ENCODE peak calls at places on chromosomes 11 and 22, in seven cellular contexts. One of them, this sample, is unnamed.

GRCh38 chr11:5626191-5626590 is 1.4 kb downstream of the TRIM34 start:
- DNase-seq in tibial nerve: no peak
- DNase-seq in stomach: no peak
- DNase-seq in ovary: no peak
- DNase-seq in IMR-90: peak; percentile 70
- DNase-seq in erythroblast: no peak
- DNase-seq in A549: no peak
- DNase-seq in this sample: no peak

GRCh38 chr11:68214173-68215086 is 1.3 kb upstream of the KMT5B start:
- DNase-seq in tibial nerve: no peak
- DNase-seq in stomach: no peak
- DNase-seq in ovary: no peak
- DNase-seq in IMR-90: no peak
- DNase-seq in erythroblast: no peak
- DNase-seq in A549: no peak
- DNase-seq in this sample: no peak

GRCh38 chr22:20656516-20656901 is 117.4 kb upstream of the SERPIND1 start:
- DNase-seq in tibial nerve: no peak
- DNase-seq in stomach: no peak
- DNase-seq in ovary: no peak
- DNase-seq in IMR-90: no peak
- DNase-seq in erythroblast: no peak
- DNase-seq in A549: no peak
- DNase-seq in this sample: no peak

GRCh38 chr11:103709366-103709765 is 327.1 kb upstream of the DDI1 start:
- DNase-seq in tibial nerve: no peak
- DNase-seq in stomach: no peak
- DNase-seq in ovary: no peak
- DNase-seq in IMR-90: no peak
- DNase-seq in erythroblast: no peak
- DNase-seq in A549: no peak
- DNase-seq in this sample: no peak

GRCh38 chr11:68256331-68256741 is 15.4 kb downstream of the C11orf24 start:
- DNase-seq in tibial nerve: no peak
- DNase-seq in stomach: no peak
- DNase-seq in ovary: no peak
- DNase-seq in IMR-90: peak; percentile 45
- DNase-seq in erythroblast: no peak
- DNase-seq in A549: no peak
- DNase-seq in this sample: peak; percentile 31

GRCh38 chr11:73141031-73141308 is 1.1 kb downstream of the FCHSD2 start:
- DNase-seq in tibial nerve: no peak
- DNase-seq in stomach: no peak
- DNase-seq in ovary: no peak
- DNase-seq in IMR-90: no peak
- DNase-seq in erythroblast: peak; percentile 50
- DNase-seq in A549: peak; percentile 29
- DNase-seq in this sample: peak; percentile 36

GRCh38 chr22:40178417-40179409 is 988 bp downstream of the TNRC6B start:
- DNase-seq in tibial nerve: no peak
- DNase-seq in stomach: no peak
- DNase-seq in ovary: no peak
- DNase-seq in IMR-90: peak; percentile 57
- DNase-seq in erythroblast: peak; percentile 71
- DNase-seq in A549: no peak
- DNase-seq in this sample: no peak

GRCh38 chr11:67354314-67355022 is 1.1 kb upstream of the POLD4 start:
- DNase-seq in tibial nerve: no peak
- DNase-seq in stomach: peak; percentile 68
- DNase-seq in ovary: peak; percentile 85
- DNase-seq in IMR-90: peak; percentile 98
- DNase-seq in erythroblast: peak; percentile 41
- DNase-seq in A549: peak; percentile 96
- DNase-seq in this sample: peak; percentile 88

GRCh38 chr11:6315811-6316425 is 4.4 kb downstream of the CAVIN3 start:
- DNase-seq in tibial nerve: peak; percentile 35
- DNase-seq in stomach: peak; percentile 63
- DNase-seq in ovary: peak; percentile 67
- DNase-seq in IMR-90: peak; percentile 65
- DNase-seq in erythroblast: peak; percentile 77
- DNase-seq in A549: peak; percentile 82
- DNase-seq in this sample: peak; percentile 87

GRCh38 chr11:126588630-126589491 is 233.4 kb downstream of the ST3GAL4 start:
- DNase-seq in tibial nerve: no peak
- DNase-seq in stomach: no peak
- DNase-seq in ovary: no peak
- DNase-seq in IMR-90: no peak
- DNase-seq in erythroblast: no peak
- DNase-seq in A549: no peak
- DNase-seq in this sample: no peak

GRCh38 chr22:44093791-44094190 is 69.7 kb downstream of the PARVB start:
- DNase-seq in tibial nerve: no peak
- DNase-seq in stomach: no peak
- DNase-seq in ovary: no peak
- DNase-seq in IMR-90: no peak
- DNase-seq in erythroblast: no peak
- DNase-seq in A549: no peak
- DNase-seq in this sample: no peak

GRCh38 chr11:45095691-45096010 is 50.8 kb upstream of the PRDM11 start:
- DNase-seq in tibial nerve: no peak
- DNase-seq in stomach: no peak
- DNase-seq in ovary: no peak
- DNase-seq in IMR-90: no peak
- DNase-seq in erythroblast: no peak
- DNase-seq in A549: no peak
- DNase-seq in this sample: no peak
- TF ChIP-seq POLR2A in tibial nerve: no peak
- TF ChIP-seq POLR2A in stomach: no peak
- TF ChIP-seq POLR2A in ovary: no peak
- TF ChIP-seq POLR2A in IMR-90: no peak
- TF ChIP-seq POLR2A in erythroblast: no peak
- TF ChIP-seq POLR2A in A549: no peak
- TF ChIP-seq POLR2A in this sample: no peak

GRCh38 chr22:17158568-17159503 is at the start of gene HDHD5:
- DNase-seq in tibial nerve: peak; percentile 88
- DNase-seq in stomach: peak; percentile 93
- DNase-seq in ovary: peak; percentile 89
- DNase-seq in IMR-90: peak; percentile 82
- DNase-seq in erythroblast: peak; percentile 68
- DNase-seq in A549: peak; percentile 66
- DNase-seq in this sample: peak; percentile 80
- TF ChIP-seq POLR2A in tibial nerve: peak; percentile 28
- TF ChIP-seq POLR2A in stomach: no peak
- TF ChIP-seq POLR2A in ovary: no peak
- TF ChIP-seq POLR2A in IMR-90: no peak
- TF ChIP-seq POLR2A in erythroblast: no peak
- TF ChIP-seq POLR2A in A549: peak; percentile 38
- TF ChIP-seq POLR2A in this sample: peak; percentile 36

GRCh38 chr11:102284008-102284407 is 33.3 kb upstream of the BIRC3 start:
- DNase-seq in tibial nerve: no peak
- DNase-seq in stomach: no peak
- DNase-seq in ovary: no peak
- DNase-seq in IMR-90: no peak
- DNase-seq in erythroblast: no peak
- DNase-seq in A549: no peak
- DNase-seq in this sample: no peak

GRCh38 chr11:102286292-102286691 is 31.0 kb upstream of the BIRC3 start:
- DNase-seq in tibial nerve: no peak
- DNase-seq in stomach: no peak
- DNase-seq in ovary: no peak
- DNase-seq in IMR-90: no peak
- DNase-seq in erythroblast: no peak
- DNase-seq in A549: no peak
- DNase-seq in this sample: no peak

GRCh38 chr11:102280237-102280833 is 36.9 kb upstream of the BIRC3 start:
- DNase-seq in tibial nerve: no peak
- DNase-seq in stomach: no peak
- DNase-seq in ovary: no peak
- DNase-seq in IMR-90: no peak
- DNase-seq in erythroblast: no peak
- DNase-seq in A549: no peak
- DNase-seq in this sample: no peak

GRCh38 chr11:102279641-102280170 is 37.6 kb upstream of the BIRC3 start:
- DNase-seq in tibial nerve: no peak
- DNase-seq in stomach: no peak
- DNase-seq in ovary: peak; percentile 30
- DNase-seq in IMR-90: peak; percentile 84
- DNase-seq in erythroblast: no peak
- DNase-seq in A549: no peak
- DNase-seq in this sample: no peak

DNA sequence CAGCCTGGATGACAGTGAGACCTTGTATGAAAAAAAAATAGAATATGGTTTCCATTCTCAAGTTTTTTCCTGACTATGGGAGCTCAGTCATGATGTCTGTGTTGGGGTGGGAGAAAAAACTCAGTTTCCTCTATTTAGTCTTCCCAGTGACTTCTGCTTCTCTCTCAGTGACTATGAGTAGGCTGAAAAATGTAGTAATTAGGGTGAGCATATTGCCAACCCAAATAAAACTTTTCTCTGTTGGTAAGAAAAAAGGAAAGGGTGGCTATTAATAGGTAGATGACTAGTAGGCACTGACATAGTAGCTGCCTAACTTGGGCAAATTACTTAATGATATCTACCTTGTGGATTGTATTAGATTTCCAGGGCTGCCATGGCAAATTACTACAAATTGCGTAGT is 34.2 kb upstream of the BIRC3 start:
- DNase-seq in tibial nerve: no peak
- DNase-seq in stomach: no peak
- DNase-seq in ovary: no peak
- DNase-seq in IMR-90: peak; percentile 47
- DNase-seq in erythroblast: no peak
- DNase-seq in A549: no peak
- DNase-seq in this sample: no peak
- TF ChIP-seq POLR2A in tibial nerve: no peak
- TF ChIP-seq POLR2A in stomach: no peak
- TF ChIP-seq POLR2A in ovary: no peak
- TF ChIP-seq POLR2A in IMR-90: no peak
- TF ChIP-seq POLR2A in erythroblast: no peak
- TF ChIP-seq POLR2A in A549: no peak
- TF ChIP-seq POLR2A in this sample: no peak

GRCh38 chr11:3855808-3856491 is 486 bp downstream of the STIM1 start:
- DNase-seq in tibial nerve: no peak
- DNase-seq in stomach: peak; percentile 46
- DNase-seq in ovary: peak; percentile 57
- DNase-seq in IMR-90: no peak
- DNase-seq in erythroblast: peak; percentile 73
- DNase-seq in A549: peak; percentile 49
- DNase-seq in this sample: no peak
- TF ChIP-seq POLR2A in tibial nerve: no peak
- TF ChIP-seq POLR2A in stomach: no peak
- TF ChIP-seq POLR2A in ovary: no peak
- TF ChIP-seq POLR2A in IMR-90: no peak
- TF ChIP-seq POLR2A in erythroblast: no peak
- TF ChIP-seq POLR2A in A549: no peak
- TF ChIP-seq POLR2A in this sample: no peak

GRCh38 chr22:19291580-19292261 is at the start of gene CLTCL1:
- DNase-seq in tibial nerve: peak; percentile 60
- DNase-seq in stomach: peak; percentile 84
- DNase-seq in ovary: peak; percentile 83
- DNase-seq in IMR-90: peak; percentile 58
- DNase-seq in erythroblast: peak; percentile 83
- DNase-seq in A549: peak; percentile 59
- DNase-seq in this sample: peak; percentile 72
- TF ChIP-seq POLR2A in tibial nerve: peak; percentile 49
- TF ChIP-seq POLR2A in stomach: no peak
- TF ChIP-seq POLR2A in ovary: no peak
- TF ChIP-seq POLR2A in IMR-90: no peak
- TF ChIP-seq POLR2A in erythroblast: no peak
- TF ChIP-seq POLR2A in A549: peak; percentile 55
- TF ChIP-seq POLR2A in this sample: peak; percentile 58

DNA sequence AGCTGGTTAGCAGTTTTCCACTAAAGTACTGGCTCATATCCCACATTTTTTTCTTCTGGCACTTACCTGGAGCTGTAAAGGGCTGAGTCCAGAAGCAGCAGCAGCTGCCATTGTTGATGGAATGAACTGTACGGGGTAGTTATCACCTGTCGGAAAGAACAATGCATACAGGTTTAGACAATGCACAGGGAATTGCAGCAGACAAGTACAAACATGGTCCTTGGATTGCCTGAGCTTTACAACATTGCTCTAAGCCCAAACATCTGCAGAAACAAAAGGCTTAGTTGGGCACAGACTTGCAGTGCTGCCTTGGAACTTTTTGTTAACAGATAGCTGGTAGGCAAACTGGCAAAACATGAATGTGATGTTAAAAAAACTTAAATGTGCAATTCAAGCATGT is 258.8 kb downstream of the SOX6 start:
- DNase-seq in tibial nerve: no peak
- DNase-seq in stomach: no peak
- DNase-seq in ovary: no peak
- DNase-seq in IMR-90: no peak
- DNase-seq in erythroblast: no peak
- DNase-seq in A549: no peak
- DNase-seq in this sample: no peak
- TF ChIP-seq POLR2A in tibial nerve: no peak
- TF ChIP-seq POLR2A in stomach: no peak
- TF ChIP-seq POLR2A in ovary: no peak
- TF ChIP-seq POLR2A in IMR-90: no peak
- TF ChIP-seq POLR2A in erythroblast: no peak
- TF ChIP-seq POLR2A in A549: no peak
- TF ChIP-seq POLR2A in this sample: no peak

GRCh38 chr11:43680521-43681505 is at the start of gene HSD17B12:
- DNase-seq in tibial nerve: peak; percentile 96
- DNase-seq in stomach: peak; percentile 98
- DNase-seq in ovary: peak; percentile 97
- DNase-seq in IMR-90: peak; percentile 99
- DNase-seq in erythroblast: peak; percentile 99
- DNase-seq in A549: peak; percentile 99
- DNase-seq in this sample: peak; percentile 97
- TF ChIP-seq POLR2A in tibial nerve: peak; percentile 81
- TF ChIP-seq POLR2A in stomach: peak; percentile 84
- TF ChIP-seq POLR2A in ovary: peak; percentile 60
- TF ChIP-seq POLR2A in IMR-90: peak; percentile 96
- TF ChIP-seq POLR2A in erythroblast: peak; percentile 96
- TF ChIP-seq POLR2A in A549: peak; percentile 90
- TF ChIP-seq POLR2A in this sample: peak; percentile 94

DNA sequence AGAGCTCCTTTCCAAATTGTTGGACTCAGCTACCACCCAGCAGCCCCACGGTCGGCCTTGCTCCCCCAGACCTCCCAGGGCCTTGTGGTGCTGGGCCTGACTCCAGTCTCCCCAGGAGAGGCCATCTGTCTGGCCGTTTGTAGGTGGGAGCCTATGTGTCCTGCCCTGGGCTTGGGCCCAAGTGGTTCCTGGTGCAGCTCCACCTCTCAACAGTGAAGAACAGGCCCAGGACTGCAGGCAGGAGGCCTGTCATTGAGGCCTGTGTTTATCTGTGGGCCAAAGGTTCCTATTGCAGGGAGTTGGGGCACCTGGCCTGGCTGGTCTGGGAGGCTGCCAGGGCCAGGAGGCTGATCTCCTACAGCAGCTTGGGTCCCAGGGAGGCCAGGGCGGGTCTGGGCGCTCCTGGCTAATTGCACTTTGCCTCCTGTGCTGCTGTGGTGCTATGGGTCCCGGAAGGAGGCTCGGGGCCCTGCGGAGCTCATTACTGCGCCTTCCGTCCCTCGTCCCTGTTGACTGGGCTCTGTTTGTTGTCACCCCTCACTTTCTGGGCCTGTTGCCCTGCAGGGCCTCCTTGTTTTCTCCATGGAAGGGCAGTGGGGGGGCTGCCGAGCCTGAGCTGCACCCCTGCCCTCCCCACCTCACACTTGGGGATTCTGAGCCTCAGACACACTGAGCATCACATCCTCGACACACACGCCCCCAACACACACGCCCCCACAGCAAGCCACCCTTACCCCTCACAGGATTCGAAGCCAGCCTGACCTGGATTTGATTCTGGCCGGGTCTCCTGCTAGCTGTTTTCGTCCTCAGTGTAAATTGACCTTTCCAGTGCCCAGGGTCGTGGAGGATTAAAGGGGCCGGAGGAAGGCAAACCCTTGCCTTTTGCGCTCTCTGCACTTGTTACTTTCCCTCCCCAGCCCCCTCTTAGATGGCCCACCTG is 6.8 kb upstream of the OMP start:
- DNase-seq in tibial nerve: no peak
- DNase-seq in stomach: peak; percentile 79
- DNase-seq in ovary: no peak
- DNase-seq in IMR-90: no peak
- DNase-seq in erythroblast: no peak
- DNase-seq in A549: no peak
- DNase-seq in this sample: no peak
- TF ChIP-seq POLR2A in tibial nerve: no peak
- TF ChIP-seq POLR2A in stomach: no peak
- TF ChIP-seq POLR2A in ovary: no peak
- TF ChIP-seq POLR2A in IMR-90: no peak
- TF ChIP-seq POLR2A in erythroblast: no peak
- TF ChIP-seq POLR2A in A549: no peak
- TF ChIP-seq POLR2A in this sample: no peak